ENCODE peak calls at places on chromosomes 13 and 19, in six cellular contexts. P, A, Y, N, E and T are unnamed samples.

GRCh38 chr19:5287066-5287465 is 53.5 kb downstream of the PTPRS start:
- DNase-seq in A (no peak), Y (no peak), P (no peak), E (no peak), N (no peak), T (no peak)

GRCh38 chr19:57559008-57559403 is 657 bp downstream of the ZNF550 start:
- DNase-seq in E (peak), A (peak), N (peak), P (no peak), Y (peak), T (peak)

GRCh38 chr13:46267166-46267565 is 55.4 kb downstream of the LRRC63 start:
- DNase-seq in N (no peak), A (no peak), E (no peak), Y (no peak), P (no peak), T (no peak)

GRCh38 chr19:49559928-49560327 is 20.4 kb downstream of the NOSIP start:
- DNase-seq in P (no peak), E (no peak), Y (no peak), N (no peak), A (peak), T (peak)

GRCh38 chr19:33134571-33135041 is 2.7 kb downstream of the WDR88 start:
- DNase-seq in E (no peak), Y (no peak), P (no peak), N (no peak), A (no peak), T (no peak)

GRCh38 chr13:93878675-93879074 is 600.8 kb downstream of the DCT start:
- DNase-seq in Y (no peak), P (no peak), E (no peak), A (no peak), N (no peak), T (no peak)

GRCh38 chr19:46902402-46902766 is 41.6 kb downstream of the ARHGAP35 start:
- DNase-seq in Y (peak), N (no peak), E (no peak), P (peak), A (no peak), T (peak)

GRCh38 chr13:47039106-47039505 is 142.3 kb upstream of the HTR2A start:
- DNase-seq in N (no peak), A (no peak), E (peak), P (peak), Y (peak), T (no peak)

GRCh38 chr19:6664916-6665315 is 5.0 kb downstream of the TNFSF14 start:
- DNase-seq in P (no peak), E (no peak), A (no peak), Y (no peak), N (no peak), T (no peak)

GRCh38 chr19:45424191-45425058 is 708 bp upstream of the ERCC1 start:
- DNase-seq in P (peak), Y (peak), E (peak), N (peak), A (peak), T (no peak)

GRCh38 chr13:101698400-101698799 is 245.9 kb downstream of the ITGBL1 start:
- DNase-seq in P (peak), N (no peak), Y (peak), A (no peak), E (no peak), T (no peak)

GRCh38 chr19:14686411-14686810 is 3.4 kb upstream of the ZNF333 start:
- DNase-seq in E (no peak), Y (peak), P (peak), A (no peak), N (peak), T (no peak)

GRCh38 chr13:51557875-51558604 is 26.2 kb upstream of the WDFY2 start:
- DNase-seq in Y (peak), N (no peak), A (no peak), E (peak), P (peak), T (no peak)

GRCh38 chr13:114234645-114235421 is at the start of gene CDC16:
- DNase-seq in E (peak), N (peak), P (peak), A (peak), Y (peak), T (peak)
- TF ChIP-seq CTCF in E (no peak), N (no peak), P (no peak), A (peak), Y (no peak), T (peak)

DNA sequence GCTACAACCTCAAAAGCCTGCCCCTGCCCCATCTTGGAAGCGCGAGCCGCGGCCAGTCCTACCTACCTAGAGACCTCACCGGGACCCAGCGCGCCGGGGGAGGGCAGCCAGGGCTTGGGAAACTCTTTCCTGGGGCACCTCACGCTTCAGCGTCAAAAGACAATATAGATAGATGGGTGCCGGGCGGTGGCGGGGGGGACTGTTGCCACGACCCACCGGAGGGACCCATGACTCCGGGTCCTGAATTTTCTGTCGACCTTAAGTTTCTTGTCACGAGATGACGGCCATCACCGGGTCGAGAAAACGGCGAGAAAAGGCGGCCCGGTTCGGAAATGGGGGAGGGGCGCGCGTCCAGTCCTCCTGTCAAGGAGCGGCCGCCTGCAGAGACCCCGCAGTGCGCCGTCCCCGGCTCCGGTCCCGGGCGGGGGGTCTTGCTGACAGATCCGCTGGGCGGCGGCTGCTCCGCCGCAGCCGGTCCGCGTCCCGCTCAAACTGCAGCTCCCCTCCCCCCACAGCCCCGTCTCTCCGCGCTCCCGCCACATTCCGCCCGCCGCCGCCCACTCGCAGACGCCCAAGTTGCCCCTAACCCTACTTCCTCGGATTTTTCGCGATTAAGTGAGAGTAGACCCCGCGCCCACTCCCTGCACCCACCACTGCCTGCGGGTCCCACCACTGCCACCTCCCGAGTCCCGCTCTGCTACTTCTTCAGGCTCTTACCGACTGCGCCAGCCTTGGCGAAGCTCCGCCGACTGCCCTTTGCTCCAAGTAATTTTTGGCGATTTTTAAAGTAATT is 66.1 kb downstream of the KCNRG start:
- DNase-seq in N (peak), P (no peak), Y (no peak), A (peak), E (no peak), T (peak)
- TF ChIP-seq CTCF in N (no peak), P (no peak), Y (peak), A (peak), E (no peak), T (no peak)

GRCh38 chr19:16969127-16969526 is 57.5 kb downstream of the CPAMD8 start:
- DNase-seq in P (no peak), Y (no peak), N (no peak), A (no peak), E (peak), T (no peak)
- TF ChIP-seq CTCF in P (no peak), Y (no peak), N (no peak), A (no peak), E (peak), T (no peak)

DNA sequence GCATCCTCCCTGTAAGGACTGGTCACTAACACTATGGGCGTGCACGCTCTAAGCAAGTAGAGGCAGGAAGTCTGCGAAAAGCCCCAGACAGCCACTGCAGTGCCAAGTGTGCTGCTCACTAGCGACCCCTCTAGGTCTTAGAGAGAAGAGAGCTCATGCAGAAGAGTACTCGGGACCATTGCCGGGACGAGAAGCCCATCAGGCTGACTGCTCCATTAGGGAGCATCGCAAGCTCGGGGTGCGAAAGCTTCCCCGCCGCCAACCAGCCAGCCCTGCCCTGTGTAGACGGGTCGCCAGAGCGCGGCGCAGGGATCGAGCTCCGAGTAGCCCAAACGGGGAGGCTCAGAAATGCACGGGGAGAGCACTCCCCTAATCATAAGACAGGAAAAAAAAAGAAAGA is 16.6 kb downstream of the POU4F1 start:
- DNase-seq in A (no peak), Y (no peak), P (no peak), E (no peak), N (no peak), T (no peak)
- TF ChIP-seq CTCF in A (no peak), Y (peak), P (no peak), E (peak), N (no peak), T (peak)

GRCh38 chr19:918152-918437 is 962 bp downstream of the KISS1R start:
- DNase-seq in P (no peak), A (no peak), N (no peak), E (no peak), Y (no peak), T (no peak)

GRCh38 chr19:916645-917322 is 349 bp upstream of the KISS1R start:
- DNase-seq in N (no peak), P (no peak), Y (no peak), E (no peak), A (no peak), T (no peak)

GRCh38 chr19:919157-920050 is 2.3 kb downstream of the KISS1R start:
- DNase-seq in E (no peak), N (no peak), P (no peak), A (no peak), Y (no peak), T (no peak)

GRCh38 chr19:918481-919156 is 1.5 kb downstream of the KISS1R start:
- DNase-seq in N (no peak), P (no peak), Y (no peak), E (no peak), A (no peak), T (no peak)

GRCh38 chr19:917323-918151 is at the start of gene KISS1R:
- DNase-seq in P (peak), E (no peak), Y (no peak), N (no peak), A (no peak), T (peak)
- TF ChIP-seq CTCF in P (peak), E (peak), Y (peak), N (no peak), A (peak), T (peak)

DNA sequence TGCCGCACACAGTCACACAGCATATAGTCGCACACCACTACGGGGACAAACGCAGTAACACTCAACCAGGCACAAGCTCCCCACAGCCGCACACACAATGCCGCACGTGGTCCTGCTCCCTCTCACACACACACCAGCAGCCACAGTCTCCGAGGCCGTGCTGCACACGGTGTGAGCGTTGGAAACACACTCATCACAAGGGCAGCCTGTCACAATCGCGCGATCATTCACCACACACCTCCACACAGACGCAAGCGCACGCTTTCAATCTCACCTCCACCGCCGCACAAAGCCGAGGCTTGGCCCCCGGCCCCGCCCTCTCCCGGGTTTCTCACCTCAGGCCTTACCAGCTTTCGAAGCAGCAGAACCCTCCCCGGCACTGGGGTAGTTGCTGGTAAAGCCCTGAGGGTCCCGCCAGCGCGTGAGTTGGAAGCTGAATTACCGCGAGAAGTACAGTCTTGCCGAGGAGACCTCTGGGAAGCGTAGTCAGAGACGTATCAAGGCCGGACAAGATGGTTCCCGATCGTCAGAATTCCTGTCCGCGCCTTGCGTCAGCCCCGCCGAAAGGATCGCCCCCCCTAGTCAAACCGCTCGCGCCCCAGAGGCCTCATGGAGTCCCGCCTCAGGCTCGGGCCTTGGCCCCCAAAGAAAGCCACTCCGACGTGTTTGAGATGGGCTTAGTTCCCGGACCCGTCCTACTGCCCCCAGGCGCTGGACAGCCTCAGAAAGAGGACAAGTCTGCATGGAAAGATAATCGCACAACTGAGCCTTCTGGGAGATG is at the start of gene ZNF566:
- DNase-seq in A (peak), Y (peak), N (peak), E (peak), P (peak), T (peak)
- TF ChIP-seq CTCF in A (peak), Y (peak), N (no peak), E (peak), P (no peak), T (no peak)

GRCh38 chr13:95300625-95301134 is 571 bp downstream of the ABCC4 start:
- DNase-seq in A (peak), P (peak), Y (peak), E (peak), N (peak), T (peak)
- TF ChIP-seq CTCF in A (peak), P (peak), Y (peak), E (no peak), N (no peak), T (no peak)

GRCh38 chr13:36850790-36851438 is 31.9 kb downstream of the RFXAP start:
- DNase-seq in A (no peak), Y (peak), N (peak), P (no peak), E (no peak), T (peak)
- TF ChIP-seq CTCF in A (peak), Y (peak), N (peak), P (peak), E (peak), T (peak)

GRCh38 chr13:27765650-27766049 is 26.6 kb upstream of the GSX1 start:
- DNase-seq in P (no peak), A (no peak), Y (no peak), N (no peak), E (no peak), T (no peak)
- TF ChIP-seq CTCF in P (no peak), A (no peak), Y (no peak), N (no peak), E (no peak), T (no peak)

GRCh38 chr13:42041684-42042035 is 6.8 kb upstream of the DGKH start:
- DNase-seq in A (peak), P (peak), E (peak), N (peak), Y (peak), T (peak)
- TF ChIP-seq CTCF in A (peak), P (peak), E (peak), N (peak), Y (peak), T (no peak)